ENCODE peak calls at places on chromosome 20, in five cellular contexts. One of them, this sample, is unnamed.

GRCh38 chr20:48467622-48468021 is 360.2 kb downstream of the PREX1 start:
- DNase-seq in neural progenitor cell: peak; percentile 47
- DNase-seq in H54: no peak
- DNase-seq in choroid plexus epithelial cell: no peak
- DNase-seq in NCI-H2081: no peak
- DNase-seq in this sample: no peak

GRCh38 chr20:1894471-1894950 is 696 bp upstream of the SIRPA start:
- DNase-seq in neural progenitor cell: peak; percentile 86
- DNase-seq in H54: peak; percentile 59
- DNase-seq in choroid plexus epithelial cell: peak; percentile 61
- DNase-seq in NCI-H2081: no peak
- DNase-seq in this sample: no peak

GRCh38 chr20:59574308-59574707 is 30.0 kb upstream of the PHACTR3 start:
- DNase-seq in neural progenitor cell: no peak
- DNase-seq in H54: no peak
- DNase-seq in choroid plexus epithelial cell: no peak
- DNase-seq in NCI-H2081: no peak
- DNase-seq in this sample: no peak

GRCh38 chr20:21714297-21715192 is 9.1 kb downstream of the PAX1 start:
- DNase-seq in neural progenitor cell: peak; percentile 49
- DNase-seq in H54: no peak
- DNase-seq in choroid plexus epithelial cell: no peak
- DNase-seq in NCI-H2081: no peak
- DNase-seq in this sample: no peak

GRCh38 chr20:9408422-9409300 is 105.7 kb upstream of the LAMP5 start:
- DNase-seq in neural progenitor cell: no peak
- DNase-seq in H54: no peak
- DNase-seq in choroid plexus epithelial cell: peak; percentile 67
- DNase-seq in NCI-H2081: no peak
- DNase-seq in this sample: no peak

GRCh38 chr20:43590036-43590391 is 723 bp upstream of the IFT52 start:
- DNase-seq in neural progenitor cell: peak; percentile 67
- DNase-seq in H54: no peak
- DNase-seq in choroid plexus epithelial cell: no peak
- DNase-seq in NCI-H2081: no peak
- DNase-seq in this sample: peak; percentile 24

GRCh38 chr20:52490715-52491430 is 299.3 kb upstream of the ZFP64 start:
- DNase-seq in neural progenitor cell: no peak
- DNase-seq in H54: peak; percentile 4
- DNase-seq in choroid plexus epithelial cell: peak; percentile 86
- DNase-seq in NCI-H2081: no peak
- DNase-seq in this sample: no peak

GRCh38 chr20:60599381-60599780 is 641.2 kb downstream of the CDH26 start:
- DNase-seq in neural progenitor cell: no peak
- DNase-seq in H54: no peak
- DNase-seq in choroid plexus epithelial cell: no peak
- DNase-seq in NCI-H2081: no peak
- DNase-seq in this sample: no peak

GRCh38 chr20:25308671-25309394 is 60.9 kb downstream of the PYGB start:
- DNase-seq in neural progenitor cell: no peak
- DNase-seq in H54: peak; percentile 76
- DNase-seq in choroid plexus epithelial cell: peak; percentile 93
- DNase-seq in NCI-H2081: no peak
- DNase-seq in this sample: no peak

GRCh38 chr20:49313271-49313670 is 35.4 kb upstream of the ZNFX1 start:
- DNase-seq in neural progenitor cell: no peak
- DNase-seq in H54: no peak
- DNase-seq in choroid plexus epithelial cell: no peak
- DNase-seq in NCI-H2081: no peak
- DNase-seq in this sample: no peak

GRCh38 chr20:51387125-51387865 is 155.2 kb downstream of the NFATC2 start:
- DNase-seq in neural progenitor cell: peak; percentile 34
- DNase-seq in H54: no peak
- DNase-seq in choroid plexus epithelial cell: no peak
- DNase-seq in NCI-H2081: no peak
- DNase-seq in this sample: no peak

GRCh38 chr20:2133318-2134183 is 31.9 kb downstream of the STK35 start:
- DNase-seq in neural progenitor cell: peak; percentile 54
- DNase-seq in H54: peak; percentile 53
- DNase-seq in choroid plexus epithelial cell: peak; percentile 58
- DNase-seq in NCI-H2081: no peak
- DNase-seq in this sample: no peak

GRCh38 chr20:22352019-22352418 is 232.4 kb downstream of the FOXA2 start:
- DNase-seq in neural progenitor cell: no peak
- DNase-seq in H54: no peak
- DNase-seq in choroid plexus epithelial cell: no peak
- DNase-seq in NCI-H2081: no peak
- DNase-seq in this sample: no peak

GRCh38 chr20:35008411-35009342 is 53.0 kb downstream of the MYH7B start:
- DNase-seq in neural progenitor cell: no peak
- DNase-seq in H54: no peak
- DNase-seq in choroid plexus epithelial cell: no peak
- DNase-seq in NCI-H2081: no peak
- DNase-seq in this sample: no peak

GRCh38 chr20:47258745-47259695 is 97.5 kb downstream of the ZMYND8 start:
- DNase-seq in neural progenitor cell: no peak
- DNase-seq in H54: no peak
- DNase-seq in choroid plexus epithelial cell: peak; percentile 43
- DNase-seq in NCI-H2081: no peak
- DNase-seq in this sample: no peak

GRCh38 chr20:37095108-37095608 is 639 bp downstream of the RBL1 start:
- DNase-seq in neural progenitor cell: peak; percentile 24
- DNase-seq in H54: no peak
- DNase-seq in choroid plexus epithelial cell: peak; percentile 8
- DNase-seq in NCI-H2081: no peak
- DNase-seq in this sample: no peak

GRCh38 chr20:32965115-32965514 is 39.1 kb downstream of the SUN5 start:
- DNase-seq in neural progenitor cell: no peak
- DNase-seq in H54: no peak
- DNase-seq in choroid plexus epithelial cell: no peak
- DNase-seq in NCI-H2081: no peak
- DNase-seq in this sample: no peak

GRCh38 chr20:60695223-60695622 is 556.8 kb upstream of the CDH4 start:
- DNase-seq in neural progenitor cell: no peak
- DNase-seq in H54: peak; percentile 31
- DNase-seq in choroid plexus epithelial cell: peak; percentile 14
- DNase-seq in NCI-H2081: no peak
- DNase-seq in this sample: no peak

GRCh38 chr20:32685541-32686529 is 12.1 kb upstream of the C20orf203 start:
- DNase-seq in neural progenitor cell: peak; percentile 56
- DNase-seq in H54: no peak
- DNase-seq in choroid plexus epithelial cell: peak; percentile 90
- DNase-seq in NCI-H2081: no peak
- DNase-seq in this sample: no peak

GRCh38 chr20:61885759-61886715 is 179.6 kb downstream of the TAF4 start:
- DNase-seq in neural progenitor cell: no peak
- DNase-seq in H54: no peak
- DNase-seq in choroid plexus epithelial cell: no peak
- DNase-seq in NCI-H2081: no peak
- DNase-seq in this sample: no peak

GRCh38 chr20:56626367-56627121 is 2.6 kb upstream of the TFAP2C start:
- DNase-seq in neural progenitor cell: peak; percentile 89
- DNase-seq in H54: peak; percentile 45
- DNase-seq in choroid plexus epithelial cell: peak; percentile 42
- DNase-seq in NCI-H2081: no peak
- DNase-seq in this sample: no peak

GRCh38 chr20:31602779-31603441 is 2.2 kb upstream of the ID1 start:
- DNase-seq in neural progenitor cell: no peak
- DNase-seq in H54: no peak
- DNase-seq in choroid plexus epithelial cell: peak; percentile 88
- DNase-seq in NCI-H2081: no peak
- DNase-seq in this sample: no peak

GRCh38 chr20:48463916-48464315 is 363.9 kb downstream of the PREX1 start:
- DNase-seq in neural progenitor cell: no peak
- DNase-seq in H54: no peak
- DNase-seq in choroid plexus epithelial cell: peak; percentile 76
- DNase-seq in NCI-H2081: no peak
- DNase-seq in this sample: no peak

GRCh38 chr20:43322851-43323250 is 133.1 kb upstream of the PTPRT start:
- DNase-seq in neural progenitor cell: no peak
- DNase-seq in H54: no peak
- DNase-seq in choroid plexus epithelial cell: peak; percentile 8
- DNase-seq in NCI-H2081: no peak
- DNase-seq in this sample: no peak

GRCh38 chr20:35772563-35773058 is 796 bp downstream of the PHF20 start:
- DNase-seq in neural progenitor cell: peak; percentile 8
- DNase-seq in H54: no peak
- DNase-seq in choroid plexus epithelial cell: no peak
- DNase-seq in NCI-H2081: no peak
- DNase-seq in this sample: no peak

GRCh38 chr20:40470313-40471260 is 218.4 kb downstream of the MAFB start:
- DNase-seq in neural progenitor cell: no peak
- DNase-seq in H54: no peak
- DNase-seq in choroid plexus epithelial cell: peak; percentile 5
- DNase-seq in NCI-H2081: no peak
- DNase-seq in this sample: no peak

GRCh38 chr20:34755367-34755766 is 51.2 kb downstream of the TP53INP2 start:
- DNase-seq in neural progenitor cell: no peak
- DNase-seq in H54: no peak
- DNase-seq in choroid plexus epithelial cell: no peak
- DNase-seq in NCI-H2081: no peak
- DNase-seq in this sample: no peak

GRCh38 chr20:22836877-22837276 is 198.2 kb upstream of the SSTR4 start:
- DNase-seq in neural progenitor cell: no peak
- DNase-seq in H54: no peak
- DNase-seq in choroid plexus epithelial cell: peak; percentile 66
- DNase-seq in NCI-H2081: no peak
- DNase-seq in this sample: no peak

GRCh38 chr20:1825492-1825891 is 69.7 kb upstream of the SIRPA start:
- DNase-seq in neural progenitor cell: no peak
- DNase-seq in H54: no peak
- DNase-seq in choroid plexus epithelial cell: peak; percentile 80
- DNase-seq in NCI-H2081: no peak
- DNase-seq in this sample: no peak

GRCh38 chr20:37575884-37576283 is 48.2 kb upstream of the BLCAP start:
- DNase-seq in neural progenitor cell: peak; percentile 34
- DNase-seq in H54: no peak
- DNase-seq in choroid plexus epithelial cell: no peak
- DNase-seq in NCI-H2081: no peak
- DNase-seq in this sample: no peak

GRCh38 chr20:61810066-61810708 is 255.5 kb downstream of the TAF4 start:
- DNase-seq in neural progenitor cell: no peak
- DNase-seq in H54: no peak
- DNase-seq in choroid plexus epithelial cell: no peak
- DNase-seq in NCI-H2081: no peak
- DNase-seq in this sample: no peak

GRCh38 chr20:48530957-48531356 is 296.8 kb downstream of the PREX1 start:
- DNase-seq in neural progenitor cell: no peak
- DNase-seq in H54: peak; percentile 24
- DNase-seq in choroid plexus epithelial cell: no peak
- DNase-seq in NCI-H2081: no peak
- DNase-seq in this sample: no peak

GRCh38 chr20:17721802-17722486 is 22.2 kb downstream of the BANF2 start:
- DNase-seq in neural progenitor cell: no peak
- DNase-seq in H54: no peak
- DNase-seq in choroid plexus epithelial cell: peak; percentile 30
- DNase-seq in NCI-H2081: no peak
- DNase-seq in this sample: no peak

GRCh38 chr20:58980711-58981563 is at the start of gene NELFCD:
- DNase-seq in neural progenitor cell: peak; percentile 95
- DNase-seq in H54: peak; percentile 92
- DNase-seq in choroid plexus epithelial cell: peak; percentile 76
- DNase-seq in NCI-H2081: peak; percentile 93
- DNase-seq in this sample: peak; percentile 97

GRCh38 chr20:11807070-11807741 is 110.5 kb upstream of the BTBD3 start:
- DNase-seq in neural progenitor cell: no peak
- DNase-seq in H54: peak; percentile 44
- DNase-seq in choroid plexus epithelial cell: peak; percentile 92
- DNase-seq in NCI-H2081: no peak
- DNase-seq in this sample: no peak

GRCh38 chr20:49283176-49283702 is 5.4 kb upstream of the ZNFX1 start:
- DNase-seq in neural progenitor cell: no peak
- DNase-seq in H54: no peak
- DNase-seq in choroid plexus epithelial cell: no peak
- DNase-seq in NCI-H2081: no peak
- DNase-seq in this sample: no peak

GRCh38 chr20:58995461-58996225 is 11.4 kb downstream of the CTSZ start:
- DNase-seq in neural progenitor cell: no peak
- DNase-seq in H54: no peak
- DNase-seq in choroid plexus epithelial cell: no peak
- DNase-seq in NCI-H2081: no peak
- DNase-seq in this sample: no peak

This sample was measured in frontal cortex.